ENCODE peak calls at places on chromosomes 3 and 15, in ten cellular contexts. Z is lower leg skin, N is foreskin fibroblast, J is GM12891, U is glutamatergic neuron, L is RPMI7951, B is T-helper 9 cell, O is heart left ventricle, C is hippocampal formation, W is omental fat pad. X is an unnamed sample.

GRCh38 chr3:35739964-35740527 is 100.7 kb downstream of the ARPP21 start:
- DNase-seq in Z (no peak), N (no peak), J (no peak), U (no peak), L (no peak), B (no peak), O (no peak), C (no peak), W (no peak), X (no peak)

GRCh38 chr3:141795719-141796435 is 32.7 kb downstream of the GRK7 start:
- DNase-seq in Z (peak; percentile 81), N (peak; percentile 80), J (no peak), U (no peak), L (no peak), B (peak; percentile 22), O (peak; percentile 17), C (no peak), W (peak; percentile 38), X (no peak)

GRCh38 chr15:58401991-58402649 is 29.7 kb upstream of the LIPC start:
- DNase-seq in Z (no peak), N (no peak), J (no peak), U (no peak), L (no peak), B (no peak), O (no peak), C (no peak), W (no peak), X (no peak)

GRCh38 chr3:128334086-128334650 is 132.5 kb downstream of the DNAJB8 start:
- DNase-seq in Z (no peak), N (no peak), J (no peak), U (no peak), L (no peak), B (no peak), O (no peak), C (no peak), W (no peak), X (no peak)

GRCh38 chr3:143084856-143085731 is 34.5 kb upstream of the CHST2 start:
- DNase-seq in Z (no peak), N (peak; percentile 60), J (no peak), U (peak; percentile 35), L (peak; percentile 74), B (no peak), O (no peak), C (no peak), W (no peak), X (no peak)

GRCh38 chr3:108062051-108062450 is 28.8 kb downstream of the CD47 start:
- DNase-seq in Z (no peak), N (no peak), J (no peak), U (no peak), L (no peak), B (no peak), O (no peak), C (no peak), W (no peak), X (no peak)

GRCh38 chr3:10224794-10225660 is 23.2 kb upstream of the TATDN2 start:
- DNase-seq in Z (peak; percentile 64), N (peak; percentile 76), J (peak; percentile 45), U (peak; percentile 50), L (peak; percentile 92), B (peak; percentile 40), O (peak; percentile 75), C (peak; percentile 52), W (peak; percentile 67), X (peak; percentile 94)

GRCh38 chr15:72554471-72555425 is 80.6 kb downstream of the ARIH1 start:
- DNase-seq in Z (no peak), N (peak; percentile 6), J (no peak), U (no peak), L (peak; percentile 76), B (no peak), O (no peak), C (no peak), W (no peak), X (no peak)

GRCh38 chr15:101028321-101028720 is 109.2 kb downstream of the LRRK1 start:
- DNase-seq in Z (no peak), N (no peak), J (no peak), U (no peak), L (no peak), B (no peak), O (peak; percentile 2), C (no peak), W (no peak), X (no peak)

GRCh38 chr3:157175678-157176077 is 15.7 kb upstream of the CCNL1 start:
- DNase-seq in Z (no peak), N (no peak), J (peak; percentile 19), U (no peak), L (peak; percentile 24), B (no peak), O (no peak), C (no peak), W (no peak), X (peak; percentile 49)

GRCh38 chr15:100529556-100529955 is 806 bp upstream of the CERS3 start:
- DNase-seq in Z (no peak), N (no peak), J (no peak), U (no peak), L (no peak), B (no peak), O (no peak), C (no peak), W (no peak), X (no peak)

GRCh38 chr15:97881568-97881967 is 78.9 kb upstream of the ARRDC4 start:
- DNase-seq in Z (no peak), N (no peak), J (no peak), U (no peak), L (peak; percentile 16), B (no peak), O (no peak), C (no peak), W (no peak), X (no peak)

GRCh38 chr3:114481113-114481512 is 187.3 kb downstream of the TIGIT start:
- DNase-seq in Z (no peak), N (no peak), J (no peak), U (no peak), L (no peak), B (no peak), O (no peak), C (no peak), W (no peak), X (no peak)

GRCh38 chr15:98536976-98537375 is 111.4 kb upstream of the IGF1R start:
- DNase-seq in Z (no peak), N (no peak), J (no peak), U (no peak), L (no peak), B (no peak), O (no peak), C (no peak), W (no peak), X (no peak)

GRCh38 chr15:75207618-75208500 is 6.2 kb downstream of the C15orf39 start:
- DNase-seq in Z (no peak), N (no peak), J (no peak), U (no peak), L (no peak), B (no peak), O (no peak), C (no peak), W (no peak), X (no peak)

GRCh38 chr15:76333720-76334437 is 2.7 kb upstream of the ISL2 start:
- DNase-seq in Z (no peak), N (peak; percentile 26), J (no peak), U (peak; percentile 42), L (no peak), B (no peak), O (no peak), C (no peak), W (no peak), X (peak; percentile 34)

GRCh38 chr3:46386206-46386605 is 15.5 kb downstream of the CCR5 start:
- DNase-seq in Z (no peak), N (peak; percentile 18), J (no peak), U (no peak), L (peak; percentile 92), B (no peak), O (no peak), C (no peak), W (no peak), X (peak; percentile 92)

GRCh38 chr3:108305484-108306172 is 9.3 kb downstream of the HHLA2 start:
- DNase-seq in Z (no peak), N (no peak), J (no peak), U (no peak), L (no peak), B (no peak), O (no peak), C (no peak), W (no peak), X (no peak)

GRCh38 chr15:96457852-96458251 is 127.4 kb downstream of the NR2F2 start:
- DNase-seq in Z (no peak), N (no peak), J (no peak), U (no peak), L (no peak), B (no peak), O (no peak), C (no peak), W (no peak), X (no peak)

GRCh38 chr15:87045741-87046140 is 966.1 kb downstream of the AGBL1 start:
- DNase-seq in Z (no peak), N (no peak), J (no peak), U (no peak), L (peak; percentile 53), B (no peak), O (no peak), C (no peak), W (no peak), X (no peak)

GRCh38 chr15:68228143-68228970 is 1.2 kb downstream of the CLN6 start:
- DNase-seq in Z (peak; percentile 14), N (peak; percentile 8), J (no peak), U (no peak), L (no peak), B (no peak), O (no peak), C (no peak), W (no peak), X (peak; percentile 57)

GRCh38 chr15:92161039-92161670 is 232.5 kb upstream of the ST8SIA2 start:
- DNase-seq in Z (no peak), N (no peak), J (peak; percentile 44), U (no peak), L (no peak), B (no peak), O (no peak), C (no peak), W (no peak), X (no peak)

GRCh38 chr3:31235062-31235704 is 297.5 kb upstream of the STT3B start:
- DNase-seq in Z (no peak), N (peak; percentile 6), J (no peak), U (no peak), L (no peak), B (no peak), O (no peak), C (no peak), W (no peak), X (no peak)

GRCh38 chr3:32817561-32818430 is at the start of gene TRIM71:
- DNase-seq in Z (no peak), N (no peak), J (no peak), U (peak; percentile 38), L (no peak), B (no peak), O (no peak), C (no peak), W (no peak), X (no peak)

GRCh38 chr3:13623101-13623654 is 74.3 kb downstream of the FBLN2 start:
- DNase-seq in Z (no peak), N (no peak), J (no peak), U (no peak), L (no peak), B (no peak), O (no peak), C (no peak), W (no peak), X (no peak)

GRCh38 chr15:38069506-38069905 is 135.1 kb downstream of the TMCO5A start:
- DNase-seq in Z (peak; percentile 64), N (peak; percentile 84), J (no peak), U (no peak), L (peak; percentile 88), B (no peak), O (peak; percentile 16), C (no peak), W (no peak), X (peak; percentile 46)

GRCh38 chr3:116129187-116129945 is 315.9 kb downstream of the LSAMP start:
- DNase-seq in Z (no peak), N (no peak), J (no peak), U (no peak), L (no peak), B (no peak), O (no peak), C (no peak), W (no peak), X (no peak)

GRCh38 chr15:85756411-85757072 is 38.2 kb downstream of the KLHL25 start:
- DNase-seq in Z (no peak), N (no peak), J (no peak), U (no peak), L (no peak), B (no peak), O (no peak), C (no peak), W (peak; percentile 23), X (no peak)

X was measured in RPMI8226.